ENCODE peak calls at places on chromosomes 3 and 15, in six cellular contexts. One of them, this sample, is unnamed.

GRCh38 chr3:152183473-152183872 is 85.3 kb upstream of the MBNL1 start:
- DNase-seq in GM12864: no peak
- DNase-seq in WTC11: peak
- DNase-seq in H7: peak
- DNase-seq in SW480: peak
- DNase-seq in activated CD4-positive, alpha-beta T cell treated with anti-CD3 and anti-CD28 coated beads for 1 hour: peak
- DNase-seq in this sample: no peak

GRCh38 chr15:71251548-71252035 is 136.3 kb downstream of the THSD4 start:
- DNase-seq in GM12864: no peak
- DNase-seq in WTC11: no peak
- DNase-seq in H7: no peak
- DNase-seq in SW480: no peak
- DNase-seq in activated CD4-positive, alpha-beta T cell treated with anti-CD3 and anti-CD28 coated beads for 1 hour: no peak
- DNase-seq in this sample: no peak

GRCh38 chr3:17158941-17159682 is 274.4 kb downstream of the PLCL2 start:
- DNase-seq in GM12864: no peak
- DNase-seq in WTC11: no peak
- DNase-seq in H7: no peak
- DNase-seq in SW480: no peak
- DNase-seq in activated CD4-positive, alpha-beta T cell treated with anti-CD3 and anti-CD28 coated beads for 1 hour: no peak
- DNase-seq in this sample: no peak

GRCh38 chr3:83632526-83632925 is 1326.3 kb upstream of the CADM2 start:
- DNase-seq in GM12864: no peak
- DNase-seq in WTC11: no peak
- DNase-seq in H7: no peak
- DNase-seq in SW480: no peak
- DNase-seq in activated CD4-positive, alpha-beta T cell treated with anti-CD3 and anti-CD28 coated beads for 1 hour: no peak
- DNase-seq in this sample: no peak

GRCh38 chr3:149501524-149501923 is 27.0 kb downstream of the TM4SF4 start:
- DNase-seq in GM12864: no peak
- DNase-seq in WTC11: no peak
- DNase-seq in H7: no peak
- DNase-seq in SW480: no peak
- DNase-seq in activated CD4-positive, alpha-beta T cell treated with anti-CD3 and anti-CD28 coated beads for 1 hour: no peak
- DNase-seq in this sample: no peak

GRCh38 chr3:134937256-134938023 is 142.4 kb downstream of the EPHB1 start:
- DNase-seq in GM12864: no peak
- DNase-seq in WTC11: peak
- DNase-seq in H7: no peak
- DNase-seq in SW480: no peak
- DNase-seq in activated CD4-positive, alpha-beta T cell treated with anti-CD3 and anti-CD28 coated beads for 1 hour: no peak
- DNase-seq in this sample: peak

GRCh38 chr3:46463120-46463867 is 1.4 kb downstream of the LTF start:
- DNase-seq in GM12864: no peak
- DNase-seq in WTC11: no peak
- DNase-seq in H7: no peak
- DNase-seq in SW480: no peak
- DNase-seq in activated CD4-positive, alpha-beta T cell treated with anti-CD3 and anti-CD28 coated beads for 1 hour: no peak
- DNase-seq in this sample: no peak

GRCh38 chr3:129723558-129724324 is 117.3 kb upstream of the PLXND1 start:
- DNase-seq in GM12864: no peak
- DNase-seq in WTC11: no peak
- DNase-seq in H7: no peak
- DNase-seq in SW480: no peak
- DNase-seq in activated CD4-positive, alpha-beta T cell treated with anti-CD3 and anti-CD28 coated beads for 1 hour: no peak
- DNase-seq in this sample: no peak

GRCh38 chr3:158789592-158789991 is 12.3 kb upstream of the MFSD1 start:
- DNase-seq in GM12864: no peak
- DNase-seq in WTC11: no peak
- DNase-seq in H7: no peak
- DNase-seq in SW480: no peak
- DNase-seq in activated CD4-positive, alpha-beta T cell treated with anti-CD3 and anti-CD28 coated beads for 1 hour: no peak
- DNase-seq in this sample: no peak

GRCh38 chr3:178767558-178767957 is 231.3 kb downstream of the KCNMB2 start:
- DNase-seq in GM12864: no peak
- DNase-seq in WTC11: no peak
- DNase-seq in H7: no peak
- DNase-seq in SW480: no peak
- DNase-seq in activated CD4-positive, alpha-beta T cell treated with anti-CD3 and anti-CD28 coated beads for 1 hour: no peak
- DNase-seq in this sample: no peak

GRCh38 chr3:53100818-53101466 is 29.3 kb downstream of the RFT1 start:
- DNase-seq in GM12864: no peak
- DNase-seq in WTC11: no peak
- DNase-seq in H7: no peak
- DNase-seq in SW480: no peak
- DNase-seq in activated CD4-positive, alpha-beta T cell treated with anti-CD3 and anti-CD28 coated beads for 1 hour: no peak
- DNase-seq in this sample: no peak

GRCh38 chr15:85312486-85312885 is 67.9 kb upstream of the AKAP13 start:
- DNase-seq in GM12864: peak
- DNase-seq in WTC11: no peak
- DNase-seq in H7: no peak
- DNase-seq in SW480: no peak
- DNase-seq in activated CD4-positive, alpha-beta T cell treated with anti-CD3 and anti-CD28 coated beads for 1 hour: no peak
- DNase-seq in this sample: no peak

GRCh38 chr15:26891448-26891881 is 24.6 kb downstream of the GABRA5 start:
- DNase-seq in GM12864: no peak
- DNase-seq in WTC11: peak
- DNase-seq in H7: peak
- DNase-seq in SW480: peak
- DNase-seq in activated CD4-positive, alpha-beta T cell treated with anti-CD3 and anti-CD28 coated beads for 1 hour: no peak
- DNase-seq in this sample: peak

GRCh38 chr3:192090586-192090985 is 629.6 kb downstream of the PYDC2 start:
- DNase-seq in GM12864: peak
- DNase-seq in WTC11: peak
- DNase-seq in H7: peak
- DNase-seq in SW480: no peak
- DNase-seq in activated CD4-positive, alpha-beta T cell treated with anti-CD3 and anti-CD28 coated beads for 1 hour: no peak
- DNase-seq in this sample: peak

GRCh38 chr15:66722757-66723540 is 20.9 kb downstream of the SMAD6 start:
- DNase-seq in GM12864: no peak
- DNase-seq in WTC11: no peak
- DNase-seq in H7: no peak
- DNase-seq in SW480: no peak
- DNase-seq in activated CD4-positive, alpha-beta T cell treated with anti-CD3 and anti-CD28 coated beads for 1 hour: no peak
- DNase-seq in this sample: no peak

GRCh38 chr3:28917895-28918294 is 363.0 kb upstream of the RBMS3 start:
- DNase-seq in GM12864: no peak
- DNase-seq in WTC11: no peak
- DNase-seq in H7: no peak
- DNase-seq in SW480: no peak
- DNase-seq in activated CD4-positive, alpha-beta T cell treated with anti-CD3 and anti-CD28 coated beads for 1 hour: no peak
- DNase-seq in this sample: no peak

GRCh38 chr3:174097686-174098085 is 700.1 kb downstream of the NLGN1 start:
- DNase-seq in GM12864: no peak
- DNase-seq in WTC11: no peak
- DNase-seq in H7: no peak
- DNase-seq in SW480: no peak
- DNase-seq in activated CD4-positive, alpha-beta T cell treated with anti-CD3 and anti-CD28 coated beads for 1 hour: no peak
- DNase-seq in this sample: no peak

GRCh38 chr15:50182233-50183013 is 427 bp downstream of the SLC27A2 start:
- DNase-seq in GM12864: no peak
- DNase-seq in WTC11: peak
- DNase-seq in H7: no peak
- DNase-seq in SW480: peak
- DNase-seq in activated CD4-positive, alpha-beta T cell treated with anti-CD3 and anti-CD28 coated beads for 1 hour: no peak
- DNase-seq in this sample: no peak

GRCh38 chr15:38398134-38398533 is 55.8 kb upstream of the FAM98B start:
- DNase-seq in GM12864: no peak
- DNase-seq in WTC11: no peak
- DNase-seq in H7: no peak
- DNase-seq in SW480: peak
- DNase-seq in activated CD4-positive, alpha-beta T cell treated with anti-CD3 and anti-CD28 coated beads for 1 hour: no peak
- DNase-seq in this sample: no peak

GRCh38 chr15:38553071-38553470 is 11.5 kb downstream of the RASGRP1 start:
- DNase-seq in GM12864: no peak
- DNase-seq in WTC11: no peak
- DNase-seq in H7: no peak
- DNase-seq in SW480: no peak
- DNase-seq in activated CD4-positive, alpha-beta T cell treated with anti-CD3 and anti-CD28 coated beads for 1 hour: no peak
- DNase-seq in this sample: no peak

GRCh38 chr15:92818658-92819311 is 81.3 kb upstream of the CHD2 start:
- DNase-seq in GM12864: no peak
- DNase-seq in WTC11: peak
- DNase-seq in H7: peak
- DNase-seq in SW480: peak
- DNase-seq in activated CD4-positive, alpha-beta T cell treated with anti-CD3 and anti-CD28 coated beads for 1 hour: no peak
- DNase-seq in this sample: no peak

GRCh38 chr3:181915556-181915955 is 203.8 kb downstream of the SOX2 start:
- DNase-seq in GM12864: no peak
- DNase-seq in WTC11: no peak
- DNase-seq in H7: no peak
- DNase-seq in SW480: no peak
- DNase-seq in activated CD4-positive, alpha-beta T cell treated with anti-CD3 and anti-CD28 coated beads for 1 hour: no peak
- DNase-seq in this sample: no peak

GRCh38 chr3:39291903-39292329 is 12.1 kb upstream of the CX3CR1 start:
- DNase-seq in GM12864: no peak
- DNase-seq in WTC11: peak
- DNase-seq in H7: peak
- DNase-seq in SW480: peak
- DNase-seq in activated CD4-positive, alpha-beta T cell treated with anti-CD3 and anti-CD28 coated beads for 1 hour: peak
- DNase-seq in this sample: peak

GRCh38 chr3:186165331-186165730 is 56.4 kb upstream of the ETV5 start:
- DNase-seq in GM12864: no peak
- DNase-seq in WTC11: no peak
- DNase-seq in H7: no peak
- DNase-seq in SW480: no peak
- DNase-seq in activated CD4-positive, alpha-beta T cell treated with anti-CD3 and anti-CD28 coated beads for 1 hour: no peak
- DNase-seq in this sample: no peak

GRCh38 chr15:67736810-67737209 is 88.5 kb upstream of the SKOR1 start:
- DNase-seq in GM12864: no peak
- DNase-seq in WTC11: no peak
- DNase-seq in H7: no peak
- DNase-seq in SW480: no peak
- DNase-seq in activated CD4-positive, alpha-beta T cell treated with anti-CD3 and anti-CD28 coated beads for 1 hour: no peak
- DNase-seq in this sample: no peak

GRCh38 chr3:145191543-145191942 is 969.4 kb downstream of the PLOD2 start:
- DNase-seq in GM12864: no peak
- DNase-seq in WTC11: no peak
- DNase-seq in H7: no peak
- DNase-seq in SW480: no peak
- DNase-seq in activated CD4-positive, alpha-beta T cell treated with anti-CD3 and anti-CD28 coated beads for 1 hour: no peak
- DNase-seq in this sample: no peak

GRCh38 chr3:13420817-13421755 is 964 bp upstream of the NUP210 start:
- DNase-seq in GM12864: peak
- DNase-seq in WTC11: peak
- DNase-seq in H7: peak
- DNase-seq in SW480: peak
- DNase-seq in activated CD4-positive, alpha-beta T cell treated with anti-CD3 and anti-CD28 coated beads for 1 hour: peak
- DNase-seq in this sample: no peak

GRCh38 chr3:127449489-127450212 is 140.9 kb downstream of the TPRA1 start:
- DNase-seq in GM12864: no peak
- DNase-seq in WTC11: no peak
- DNase-seq in H7: no peak
- DNase-seq in SW480: no peak
- DNase-seq in activated CD4-positive, alpha-beta T cell treated with anti-CD3 and anti-CD28 coated beads for 1 hour: no peak
- DNase-seq in this sample: no peak

GRCh38 chr15:90266485-90266884 is 1.0 kb downstream of the NGRN start:
- DNase-seq in GM12864: no peak
- DNase-seq in WTC11: no peak
- DNase-seq in H7: no peak
- DNase-seq in SW480: no peak
- DNase-seq in activated CD4-positive, alpha-beta T cell treated with anti-CD3 and anti-CD28 coated beads for 1 hour: no peak
- DNase-seq in this sample: no peak

GRCh38 chr3:184157206-184157605 is 2.0 kb downstream of the DVL3 start:
- DNase-seq in GM12864: no peak
- DNase-seq in WTC11: no peak
- DNase-seq in H7: peak
- DNase-seq in SW480: no peak
- DNase-seq in activated CD4-positive, alpha-beta T cell treated with anti-CD3 and anti-CD28 coated beads for 1 hour: no peak
- DNase-seq in this sample: no peak

GRCh38 chr15:38687340-38687739 is 122.7 kb upstream of the RASGRP1 start:
- DNase-seq in GM12864: no peak
- DNase-seq in WTC11: no peak
- DNase-seq in H7: no peak
- DNase-seq in SW480: no peak
- DNase-seq in activated CD4-positive, alpha-beta T cell treated with anti-CD3 and anti-CD28 coated beads for 1 hour: no peak
- DNase-seq in this sample: no peak